ENCODE peak calls at places on chromosome 15, in five cellular contexts. K is heart left ventricle, T is A673, X is stomach, Y is ovary. R is an unnamed sample.
A peak's percentile ranks its signal among the peaks of the same experiment; 100 is the strongest.

GRCh38 chr15:48718646-48719045 is 73.1 kb upstream of the FBN1 start:
- DNase-seq in T (no peak), K (no peak), X (no peak), Y (no peak), R (no peak)

GRCh38 chr15:75672646-75673425 is 25.1 kb downstream of the SNX33 start:
- DNase-seq in T (no peak), X (peak; percentile 62), Y (peak; percentile 63), K (no peak), R (no peak)

GRCh38 chr15:62783303-62783957 is 259.1 kb upstream of the TPM1 start:
- DNase-seq in Y (no peak), T (no peak), K (no peak), X (no peak), R (peak; percentile 59)

GRCh38 chr15:47422901-47423300 is 294.4 kb upstream of the SEMA6D start:
- DNase-seq in T (no peak), Y (no peak), K (no peak), X (no peak), R (no peak)

GRCh38 chr15:63362196-63362595 is 19.4 kb downstream of the CA12 start:
- DNase-seq in X (peak; percentile 79), T (no peak), K (no peak), Y (no peak), R (no peak)

GRCh38 chr15:61815356-61816083 is 244.7 kb downstream of the VPS13C start:
- DNase-seq in T (no peak), K (no peak), Y (no peak), X (no peak), R (no peak)

GRCh38 chr15:55319537-55320325 is 709 bp downstream of the PIGB start:
- DNase-seq in X (peak; percentile 48), K (no peak), Y (no peak), T (no peak), R (no peak)

GRCh38 chr15:58554758-58555157 is 123.0 kb downstream of the LIPC start:
- DNase-seq in Y (no peak), T (no peak), K (no peak), X (no peak), R (no peak)

GRCh38 chr15:76979331-76979925 is 15.5 kb upstream of the PSTPIP1 start:
- DNase-seq in T (no peak), K (no peak), X (peak; percentile 20), Y (no peak), R (no peak)

GRCh38 chr15:70528270-70528706 is 235.1 kb downstream of the UACA start:
- DNase-seq in X (peak; percentile 55), Y (no peak), K (no peak), T (peak; percentile 85), R (no peak)

GRCh38 chr15:30885814-30886213 is 17.9 kb upstream of the FAN1 start:
- DNase-seq in X (no peak), Y (no peak), T (no peak), K (no peak), R (no peak)

GRCh38 chr15:76138436-76138835 is 78.7 kb downstream of the TMEM266 start:
- DNase-seq in X (no peak), T (no peak), Y (no peak), K (no peak), R (no peak)

GRCh38 chr15:70269331-70269911 is 171.7 kb upstream of the TLE3 start:
- DNase-seq in K (no peak), Y (no peak), X (no peak), T (no peak), R (no peak)

GRCh38 chr15:66404532-66404931 is 17.8 kb downstream of the MAP2K1 start:
- DNase-seq in T (no peak), K (no peak), Y (no peak), X (no peak), R (no peak)
- TF ChIP-seq CTCF in T (no peak), K (no peak), Y (no peak), X (no peak), R (no peak)

GRCh38 chr15:68428431-68428940 is 3.5 kb downstream of the ITGA11 start:
- DNase-seq in Y (no peak), T (no peak), K (no peak), X (no peak), R (no peak)
- H3K4me3 ChIP-seq in Y (no peak overlapping the region), T (no peak overlapping the region), K (no peak overlapping the region), X (no peak overlapping the region), R (no peak overlapping the region)

DNA sequence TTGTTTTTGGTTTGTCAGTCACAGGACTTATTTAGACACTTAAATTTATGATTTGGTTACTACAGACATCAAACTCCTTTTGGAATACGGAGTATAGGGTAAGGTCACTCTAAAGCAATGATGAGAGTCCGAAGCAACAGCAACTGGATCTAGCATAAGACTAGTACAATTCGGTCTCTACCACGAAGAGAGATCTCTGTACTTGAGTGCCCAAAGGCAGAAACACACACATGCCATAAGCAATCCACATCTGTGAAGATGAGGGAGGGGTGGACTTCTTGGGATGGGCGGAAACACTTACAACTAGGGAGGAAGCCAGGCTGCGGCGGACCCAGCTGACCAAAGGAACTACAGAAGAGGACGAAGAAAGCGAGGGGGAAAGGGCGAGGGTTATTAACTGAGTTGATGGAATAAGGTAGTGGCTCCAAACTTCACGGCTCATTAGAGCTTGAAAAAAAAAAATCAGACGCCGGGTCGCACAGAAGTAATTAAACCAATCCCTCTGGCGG is 595 bp downstream of the DPH6 start:
- DNase-seq in X (peak; percentile 31), T (peak; percentile 62), K (peak; percentile 61), Y (peak; percentile 57), R (peak; percentile 42)
- TF ChIP-seq CTCF in X (no peak), T (no peak), K (no peak), Y (no peak), R (no peak)

DNA sequence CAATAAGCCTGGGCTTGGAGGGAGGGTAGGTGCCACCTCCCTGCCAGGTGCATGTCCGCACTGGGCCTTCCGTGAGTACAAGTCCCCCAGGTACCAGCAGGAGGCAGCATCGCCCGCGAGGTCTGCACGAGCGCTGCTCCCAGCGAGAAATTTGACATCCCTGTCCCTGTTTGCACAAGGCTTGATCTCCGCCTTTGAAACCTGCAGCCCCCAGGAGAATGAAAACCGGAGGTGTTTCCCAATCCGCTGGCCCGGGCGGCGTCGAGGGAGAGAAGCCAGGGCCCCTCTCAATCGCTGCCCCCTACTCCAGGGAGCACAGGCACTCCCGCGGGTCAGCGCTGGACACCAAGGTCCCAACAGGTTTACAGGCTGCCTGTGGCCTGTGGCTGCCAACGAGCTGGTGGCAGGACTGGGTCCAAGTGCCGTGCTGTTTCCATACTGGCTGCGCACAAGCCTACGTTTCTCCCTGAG is 961 bp downstream of the HAPLN3 start:
- DNase-seq in Y (peak; percentile 54), X (peak; percentile 76), K (peak; percentile 81), T (peak; percentile 61), R (no peak)
- H3K4me3 ChIP-seq in Y (peak overlapping the region; percentile 33), X (peak overlapping the region; percentile 54), K (peak overlapping the region; percentile 49), T (peak overlapping the region; percentile 43), R (no peak overlapping the region)

DNA sequence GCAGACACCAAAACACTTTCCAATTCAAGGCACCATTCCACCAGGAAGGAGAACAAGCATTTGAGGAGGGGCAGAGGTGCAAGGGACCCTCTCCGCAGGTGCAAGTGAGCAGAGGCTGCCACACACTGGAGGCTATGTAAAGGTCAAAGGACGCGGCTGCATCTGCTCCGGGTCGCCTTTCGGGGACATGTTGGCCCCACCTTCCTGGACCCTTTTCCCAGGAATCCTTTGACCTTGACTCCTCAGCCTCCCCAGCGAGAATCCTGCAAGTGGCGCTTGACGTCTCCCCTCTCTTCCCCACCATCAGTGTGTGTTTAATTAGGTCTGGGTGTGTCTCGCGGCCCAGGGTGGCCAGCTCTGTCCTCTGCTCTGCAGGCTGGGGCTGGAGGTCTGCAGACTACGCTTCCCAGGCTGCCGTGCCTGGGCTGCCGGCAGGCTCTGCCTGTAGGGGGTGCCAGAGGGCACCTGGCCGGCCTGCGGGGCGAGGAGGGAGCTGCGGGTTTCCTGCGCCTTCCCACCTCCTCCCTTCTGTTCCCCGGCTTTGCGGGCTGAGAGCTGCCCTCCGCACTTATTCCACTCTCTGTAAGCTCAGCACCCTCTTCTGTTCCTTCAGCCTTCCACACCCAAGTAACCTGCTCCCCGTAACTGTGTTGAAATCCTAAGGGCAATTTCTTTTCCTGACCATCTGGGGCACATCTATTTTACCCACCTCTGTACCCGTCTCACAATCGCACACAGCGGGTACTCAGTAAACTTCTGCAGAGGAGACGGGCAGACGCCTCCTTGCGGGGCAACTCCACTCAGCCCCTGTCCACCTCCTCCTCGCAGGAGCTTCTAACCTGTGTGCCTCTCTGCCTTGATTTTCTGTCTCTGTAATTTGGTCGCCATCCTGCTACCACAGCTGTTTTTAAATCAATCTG is 129.8 kb downstream of the NSMCE3 start:
- DNase-seq in Y (peak; percentile 30), K (no peak), T (peak; percentile 62), X (peak; percentile 38), R (no peak)
- TF ChIP-seq CTCF in Y (no peak), K (peak; percentile 68), T (peak; percentile 91), X (peak; percentile 62), R (peak; percentile 96)

GRCh38 chr15:92900712-92901052 is 558 bp downstream of the CHD2 start:
- DNase-seq in Y (no peak), T (no peak), X (no peak), K (no peak), R (no peak)
- H3K4me3 ChIP-seq in Y (peak overlapping the region; percentile 71), T (peak overlapping the region; percentile 68), X (peak overlapping the region; percentile 61), K (peak overlapping the region; percentile 64), R (peak overlapping the region; percentile 67)

GRCh38 chr15:82646250-82647044 is 716 bp downstream of the CPEB1 start:
- DNase-seq in Y (peak; percentile 50), X (no peak), T (no peak), K (no peak), R (no peak)

GRCh38 chr15:82647835-82648256 is 683 bp upstream of the CPEB1 start:
- DNase-seq in K (no peak), T (no peak), X (no peak), Y (no peak), R (no peak)

GRCh38 chr15:82648257-82649103 is 1.3 kb upstream of the CPEB1 start:
- DNase-seq in K (no peak), Y (peak; percentile 32), T (no peak), X (no peak), R (no peak)

GRCh38 chr15:82649226-82649999 is 2.2 kb upstream of the CPEB1 start:
- DNase-seq in T (no peak), X (no peak), Y (no peak), K (no peak), R (no peak)

GRCh38 chr15:82647045-82647834 is at the start of gene CPEB1:
- DNase-seq in X (no peak), Y (peak; percentile 83), K (peak; percentile 72), T (peak; percentile 22), R (no peak)
- TF ChIP-seq CTCF in X (no peak), Y (peak; percentile 26), K (no peak), T (peak; percentile 39), R (peak; percentile 11)

GRCh38 chr15:41285285-41285684 is 47.1 kb downstream of the OIP5 start:
- DNase-seq in T (no peak), X (no peak), K (no peak), Y (no peak), R (no peak)
- H3K4me3 ChIP-seq in T (peak overlapping the region; percentile 72), X (peak overlapping the region; percentile 80), K (peak overlapping the region; percentile 93), Y (peak overlapping the region; percentile 100), R (peak overlapping the region; percentile 62)

R was measured in HFF-Myc.